ENCODE peak calls at places on chromosomes 4 and X, in nine cellular contexts. H is lower leg skin, C is thoracic aorta, L is left ventricle myocardium inferior, O is gastrocnemius medialis, A is Caco-2, Z is AG09309, P is mucosa of descending colon, S is left lung. F is an unnamed sample.

GRCh38 chrX:39464253-39464652 is 633.5 kb downstream of the BCOR start:
- DNase-seq in P (no peak), H (no peak), Z (no peak), S (no peak), L (no peak), C (no peak), O (no peak), A (no peak), F (no peak)

GRCh38 chr4:15291133-15291532 is 136.7 kb upstream of the C1QTNF7 start:
- DNase-seq in A (no peak), P (no peak), Z (no peak), O (no peak), C (no peak), L (no peak), S (no peak), H (no peak), F (peak; percentile 68)

GRCh38 chrX:134371133-134371532 is 88.8 kb upstream of the HPRT1 start:
- DNase-seq in P (no peak), Z (no peak), H (no peak), S (no peak), A (no peak), C (no peak), O (no peak), L (no peak), F (peak; percentile 47)

GRCh38 chr4:2243682-2244380 is 1.9 kb upstream of the HAUS3 start:
- DNase-seq in A (peak; percentile 50), P (no peak), O (no peak), C (no peak), L (peak; percentile 50), Z (no peak), S (peak; percentile 69), H (peak; percentile 87), F (no peak)

GRCh38 chr4:94068712-94069111 is 139.0 kb upstream of the SMARCAD1 start:
- DNase-seq in P (no peak), L (no peak), O (no peak), A (no peak), Z (no peak), H (no peak), S (no peak), C (no peak), F (no peak)

GRCh38 chr4:8352368-8353157 is 83.0 kb downstream of the HTRA3 start:
- DNase-seq in C (no peak), O (no peak), S (peak; percentile 70), Z (no peak), L (peak; percentile 31), H (peak; percentile 83), P (no peak), A (peak; percentile 24), F (no peak)

GRCh38 chrX:76987381-76987780 is 459.8 kb upstream of the FGF16 start:
- DNase-seq in Z (no peak), A (no peak), S (no peak), O (no peak), C (no peak), L (no peak), H (no peak), P (no peak), F (peak; percentile 0)

GRCh38 chr4:932713-933070 is 432 bp downstream of the TMEM175 start:
- DNase-seq in H (no peak), A (no peak), L (no peak), O (no peak), Z (no peak), S (peak; percentile 67), C (no peak), P (no peak), F (no peak)

GRCh38 chr4:138897818-138898226 is 117.8 kb upstream of the NOCT start:
- DNase-seq in P (no peak), A (peak; percentile 61), S (no peak), L (no peak), Z (peak; percentile 82), H (no peak), C (no peak), O (no peak), F (peak; percentile 76)

GRCh38 chrX:84729809-84730208 is 227.6 kb upstream of the HDX start:
- DNase-seq in O (no peak), P (peak; percentile 25), H (no peak), L (no peak), C (no peak), S (no peak), A (peak; percentile 29), Z (peak; percentile 3), F (peak; percentile 39)

GRCh38 chr4:17719106-17719505 is 62.3 kb downstream of the FAM184B start:
- DNase-seq in P (no peak), C (no peak), L (no peak), H (peak; percentile 4), O (no peak), Z (no peak), S (no peak), A (no peak), F (peak; percentile 80)

GRCh38 chr4:40309250-40309774 is 25.8 kb upstream of the CHRNA9 start:
- DNase-seq in L (peak; percentile 84), S (peak; percentile 94), P (peak; percentile 99), O (peak; percentile 61), C (peak; percentile 74), A (peak; percentile 86), H (peak; percentile 97), Z (no peak), F (peak; percentile 83)
- H3K4me3 ChIP-seq in L (no peak overlapping the region), S (no peak overlapping the region), P (no peak overlapping the region), O (no peak overlapping the region), C (peak overlapping the region; percentile 28), A (no peak overlapping the region), H (no peak overlapping the region), Z (peak overlapping the region; percentile 28), F (no peak overlapping the region)

GRCh38 chr4:39689970-39690369 is 8.0 kb upstream of the UBE2K start:
- DNase-seq in A (no peak), L (no peak), H (no peak), O (no peak), Z (no peak), P (no peak), S (no peak), C (no peak), F (no peak)
- TF ChIP-seq CTCF in A (no peak), L (no peak), H (no peak), O (no peak), Z (no peak), P (no peak), S (no peak), C (no peak), F (no peak)

DNA sequence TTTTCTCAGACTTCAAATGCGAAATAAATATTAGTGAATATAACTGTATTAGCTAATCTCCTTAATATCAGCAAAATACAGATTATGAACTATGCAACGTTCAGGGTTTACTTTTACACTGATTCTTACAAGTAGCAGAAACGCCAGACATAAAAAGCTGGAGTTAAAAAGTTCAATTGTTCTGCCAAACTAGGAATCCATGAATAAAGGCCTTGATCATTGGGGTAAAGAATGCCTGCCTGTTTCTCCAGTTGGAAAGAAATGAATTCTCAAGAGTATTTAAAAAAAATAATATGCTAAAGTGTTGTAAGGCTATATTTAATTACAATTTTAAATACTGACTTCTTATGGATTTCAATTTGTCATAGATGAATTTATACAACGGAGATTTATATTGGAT is 612.2 kb downstream of the DMD start:
- DNase-seq in O (no peak), L (no peak), A (no peak), C (no peak), S (no peak), Z (no peak), H (no peak), P (no peak), F (no peak)
- H3K4me3 ChIP-seq in O (no peak overlapping the region), L (no peak overlapping the region), A (no peak overlapping the region), C (no peak overlapping the region), S (no peak overlapping the region), Z (no peak overlapping the region), H (no peak overlapping the region), P (no peak overlapping the region), F (no peak overlapping the region)

GRCh38 chrX:8971116-8971515 is 62.8 kb downstream of the FAM9B start:
- DNase-seq in L (no peak), P (no peak), A (no peak), S (no peak), O (no peak), H (no peak), C (no peak), Z (no peak), F (peak; percentile 53)
- TF ChIP-seq CTCF in L (peak; percentile 49), P (no peak), A (peak; percentile 14), S (no peak), O (peak; percentile 20), H (no peak), C (no peak), Z (peak; percentile 24), F (peak; percentile 34)